ENCODE peak calls at places on chromosomes 16 and 17, in six cellular contexts. V, D, B, U, I and C are unnamed samples.

GRCh38 chr16:51813609-51814008 is 662.5 kb upstream of the SALL1 start:
- DNase-seq in U (no peak), B (no peak), V (no peak), D (no peak), I (no peak), C (no peak)

GRCh38 chr17:64532409-64532808 is 25.6 kb downstream of the CEP95 start:
- DNase-seq in B (no peak), D (no peak), I (no peak), U (no peak), V (no peak), C (no peak)

GRCh38 chr16:27364493-27365141 is 37.4 kb upstream of the IL21R start:
- DNase-seq in D (peak), B (no peak), V (no peak), I (peak), U (no peak), C (no peak)

GRCh38 chr16:4408323-4408690 is 8.1 kb downstream of the CORO7 start:
- DNase-seq in V (no peak), B (no peak), U (no peak), I (no peak), D (no peak), C (no peak)

GRCh38 chr16:27284865-27285675 is 16.5 kb upstream of the NSMCE1 start:
- DNase-seq in D (no peak), V (no peak), B (no peak), I (no peak), U (no peak), C (no peak)

GRCh38 chr17:74373838-74374606 is 6.7 kb downstream of the GPR142 start:
- DNase-seq in I (peak), V (no peak), D (peak), B (no peak), U (no peak), C (no peak)

GRCh38 chr17:26963163-26963503 is 330.8 kb upstream of the WSB1 start:
- DNase-seq in I (no peak), D (no peak), U (no peak), B (no peak), V (no peak), C (no peak)

GRCh38 chr16:3492356-3492755 is 2.9 kb downstream of the C16orf90 start:
- DNase-seq in V (no peak), D (no peak), I (no peak), U (no peak), B (no peak), C (no peak)

GRCh38 chr16:67917852-67918236 is 13.8 kb downstream of the CTRL start:
- DNase-seq in I (no peak), U (no peak), D (no peak), V (no peak), B (no peak), C (peak)

GRCh38 chr17:42361781-42362186 is 26.5 kb downstream of the STAT3 start:
- DNase-seq in V (no peak), D (peak), I (no peak), U (no peak), B (no peak), C (peak)

GRCh38 chr17:31561469-31562412 is 170.3 kb downstream of the RAB11FIP4 start:
- DNase-seq in B (no peak), D (no peak), U (no peak), V (no peak), I (no peak), C (no peak)

GRCh38 chr17:63491976-63492575 is 15.2 kb downstream of the ACE start:
- DNase-seq in V (no peak), B (no peak), D (no peak), I (no peak), U (no peak), C (no peak)

GRCh38 chr17:82670661-82671060 is 22.4 kb upstream of the WDR45B start:
- DNase-seq in U (no peak), I (no peak), D (no peak), V (peak), B (no peak), C (no peak)

GRCh38 chr16:10036951-10037350 is 145.3 kb downstream of the GRIN2A start:
- DNase-seq in V (no peak), I (no peak), B (no peak), D (no peak), U (no peak), C (no peak)

GRCh38 chr16:49179714-49180330 is 101.8 kb downstream of the CBLN1 start:
- DNase-seq in D (peak), V (no peak), U (no peak), B (no peak), I (no peak), C (no peak)

GRCh38 chr17:339193-340061 is 13.2 kb downstream of the RPH3AL start:
- DNase-seq in I (peak), B (no peak), U (peak), V (no peak), D (no peak), C (no peak)

GRCh38 chr16:27320261-27321012 is 6.7 kb downstream of the IL4R start:
- DNase-seq in V (no peak), B (no peak), I (no peak), D (no peak), U (peak), C (no peak)

GRCh38 chr17:65013613-65014391 is 42.7 kb downstream of the GNA13 start:
- DNase-seq in B (no peak), U (no peak), D (no peak), V (no peak), I (no peak), C (no peak)

GRCh38 chr17:37829446-37830142 is 84.7 kb upstream of the HNF1B start:
- DNase-seq in D (no peak), B (peak), I (no peak), U (no peak), V (no peak), C (no peak)

GRCh38 chr17:35895602-35896001 is 15.4 kb upstream of the CCL5 start:
- DNase-seq in D (no peak), I (no peak), U (no peak), V (no peak), B (no peak), C (no peak)

GRCh38 chr16:1920727-1921155 is 2.5 kb upstream of the HS3ST6 start:
- DNase-seq in D (peak), V (no peak), I (peak), U (no peak), B (no peak), C (peak)

GRCh38 chr16:12901204-12901596 is 198 bp upstream of the SHISA9 start:
- DNase-seq in D (no peak), I (no peak), V (no peak), U (no peak), B (no peak), C (no peak)

GRCh38 chr17:79919164-79919585 is 79.9 kb upstream of the CBX4 start:
- DNase-seq in B (no peak), I (peak), U (peak), V (peak), D (peak), C (peak)

GRCh38 chr16:77414752-77415231 is 20.0 kb downstream of the ADAMTS18 start:
- DNase-seq in B (no peak), V (no peak), U (no peak), D (no peak), I (no peak), C (no peak)

GRCh38 chr17:42378597-42379594 is 9.3 kb downstream of the STAT3 start:
- DNase-seq in D (peak), I (no peak), B (peak), V (no peak), U (peak), C (no peak)

GRCh38 chr17:82915010-82915696 is 75.3 kb upstream of the ZNF750 start:
- DNase-seq in B (peak), U (no peak), D (no peak), I (no peak), V (no peak), C (peak)

GRCh38 chr17:57899822-57900221 is 50.0 kb upstream of the MRPS23 start:
- DNase-seq in V (no peak), I (peak), U (no peak), B (no peak), D (peak), C (no peak)

GRCh38 chr16:29961127-29961478 is 776 bp upstream of the TMEM219 start:
- DNase-seq in I (no peak), D (no peak), U (no peak), V (no peak), B (no peak), C (no peak)

GRCh38 chr16:29962344-29962994 is 590 bp downstream of the TMEM219 start:
- DNase-seq in B (no peak), U (no peak), I (peak), D (peak), V (peak), C (no peak)

GRCh38 chr16:29963021-29963743 is 1.3 kb downstream of the TMEM219 start:
- DNase-seq in B (no peak), D (no peak), V (peak), U (no peak), I (no peak), C (no peak)

GRCh38 chr16:29959293-29959692 is 2.6 kb upstream of the TMEM219 start:
- DNase-seq in V (no peak), U (no peak), D (no peak), I (no peak), B (no peak), C (no peak)

GRCh38 chr16:29961479-29962343 is at the start of gene TMEM219:
- DNase-seq in D (peak), B (peak), V (peak), U (peak), I (peak), C (peak)
- TF ChIP-seq EP300 in D (no peak), B (no peak), V (no peak), U (no peak), I (no peak), C (no peak)

GRCh38 chr17:75876938-75877751 is 1.2 kb downstream of the TRIM47 start:
- DNase-seq in V (peak), B (no peak), U (peak), D (peak), I (peak), C (peak)
- TF ChIP-seq EP300 in V (peak), B (no peak), U (peak), D (no peak), I (no peak), C (no peak)

GRCh38 chr16:89973654-89974335 is 25.2 kb downstream of the DEF8 start:
- DNase-seq in B (no peak), V (no peak), U (no peak), D (peak), I (no peak), C (no peak)

GRCh38 chr16:89974860-89975259 is 26.3 kb downstream of the DEF8 start:
- DNase-seq in V (no peak), B (no peak), I (no peak), D (peak), U (no peak), C (no peak)

GRCh38 chr16:89971495-89972243 is 23.1 kb downstream of the DEF8 start:
- DNase-seq in V (no peak), D (peak), U (no peak), B (no peak), I (no peak), C (peak)

GRCh38 chr16:89973235-89973634 is 24.7 kb downstream of the DEF8 start:
- DNase-seq in D (no peak), U (no peak), V (no peak), I (no peak), B (no peak), C (no peak)

GRCh38 chr16:89972244-89973234 is 24.0 kb downstream of the DEF8 start:
- DNase-seq in U (peak), B (no peak), I (peak), D (peak), V (peak), C (peak)
- TF ChIP-seq EP300 in U (no peak), B (no peak), I (no peak), D (no peak), V (no peak), C (no peak)

GRCh38 chr16:26019406-26019805 is 327.6 kb downstream of the HS3ST4 start:
- DNase-seq in B (no peak), I (no peak), U (no peak), V (no peak), D (no peak), C (no peak)
- TF ChIP-seq EP300 in B (no peak), I (no peak), U (no peak), V (no peak), D (no peak), C (no peak)